ENCODE peak calls at places on chromosome 12, in four cellular contexts. One of them, this sample, is unnamed.

GRCh38 chr12:38850463-38850862 is 54.9 kb downstream of the CPNE8 start:
- DNase-seq in neural progenitor cell: no peak
- DNase-seq in endothelial cell: no peak
- DNase-seq in AG10803: peak; percentile 21
- DNase-seq in this sample: no peak

GRCh38 chr12:120117961-120118709 is 1.6 kb upstream of the RAB35 start:
- DNase-seq in neural progenitor cell: peak; percentile 51
- DNase-seq in endothelial cell: no peak
- DNase-seq in AG10803: peak; percentile 49
- DNase-seq in this sample: no peak

GRCh38 chr12:31727197-31727596 is 1.6 kb downstream of the AMN1 start:
- DNase-seq in neural progenitor cell: no peak
- DNase-seq in endothelial cell: no peak
- DNase-seq in AG10803: no peak
- DNase-seq in this sample: no peak

GRCh38 chr12:1857821-1858220 is 37.5 kb downstream of the LRTM2 start:
- DNase-seq in neural progenitor cell: no peak
- DNase-seq in endothelial cell: no peak
- DNase-seq in AG10803: no peak
- DNase-seq in this sample: no peak

GRCh38 chr12:42603246-42603645 is 13.7 kb upstream of the PRICKLE1 start:
- DNase-seq in neural progenitor cell: peak; percentile 41
- DNase-seq in endothelial cell: no peak
- DNase-seq in AG10803: no peak
- DNase-seq in this sample: no peak

GRCh38 chr12:14710632-14711324 is 14.4 kb upstream of the GUCY2C start:
- DNase-seq in neural progenitor cell: peak; percentile 21
- DNase-seq in endothelial cell: no peak
- DNase-seq in AG10803: no peak
- DNase-seq in this sample: no peak

GRCh38 chr12:106459534-106459933 is 102.0 kb downstream of the POLR3B start:
- DNase-seq in neural progenitor cell: no peak
- DNase-seq in endothelial cell: no peak
- DNase-seq in AG10803: no peak
- DNase-seq in this sample: no peak

GRCh38 chr12:132153501-132154340 is 9.5 kb downstream of the NOC4L start:
- DNase-seq in neural progenitor cell: peak; percentile 93
- DNase-seq in endothelial cell: peak; percentile 78
- DNase-seq in AG10803: peak; percentile 63
- DNase-seq in this sample: peak; percentile 71

GRCh38 chr12:121858662-121859572 is at the start of gene HPD:
- DNase-seq in neural progenitor cell: peak; percentile 41
- DNase-seq in endothelial cell: no peak
- DNase-seq in AG10803: peak; percentile 82
- DNase-seq in this sample: peak; percentile 47

GRCh38 chr12:99066726-99067125 is 421.6 kb downstream of the APAF1 start:
- DNase-seq in neural progenitor cell: no peak
- DNase-seq in endothelial cell: no peak
- DNase-seq in AG10803: no peak
- DNase-seq in this sample: no peak

GRCh38 chr12:114949081-114949480 is 265.1 kb upstream of the TBX3 start:
- DNase-seq in neural progenitor cell: peak; percentile 15
- DNase-seq in endothelial cell: no peak
- DNase-seq in AG10803: no peak
- DNase-seq in this sample: no peak

GRCh38 chr12:29799591-29799990 is 15.8 kb upstream of the TMTC1 start:
- DNase-seq in neural progenitor cell: no peak
- DNase-seq in endothelial cell: no peak
- DNase-seq in AG10803: no peak
- DNase-seq in this sample: no peak

GRCh38 chr12:42744539-42745156 is 155.1 kb upstream of the PRICKLE1 start:
- DNase-seq in neural progenitor cell: no peak
- DNase-seq in endothelial cell: no peak
- DNase-seq in AG10803: peak; percentile 83
- DNase-seq in this sample: no peak

GRCh38 chr12:75308279-75308678 is 21.8 kb downstream of the CAPS2 start:
- DNase-seq in neural progenitor cell: no peak
- DNase-seq in endothelial cell: no peak
- DNase-seq in AG10803: no peak
- DNase-seq in this sample: no peak

GRCh38 chr12:94792690-94793089 is 142.3 kb upstream of the TMCC3 start:
- DNase-seq in neural progenitor cell: no peak
- DNase-seq in endothelial cell: no peak
- DNase-seq in AG10803: no peak
- DNase-seq in this sample: no peak

GRCh38 chr12:125220404-125221273 is 155.4 kb downstream of the AACS start:
- DNase-seq in neural progenitor cell: no peak
- DNase-seq in endothelial cell: no peak
- DNase-seq in AG10803: no peak
- DNase-seq in this sample: no peak

GRCh38 chr12:6326316-6326959 is 15.4 kb downstream of the TNFRSF1A start:
- DNase-seq in neural progenitor cell: peak; percentile 83
- DNase-seq in endothelial cell: peak; percentile 51
- DNase-seq in AG10803: peak; percentile 71
- DNase-seq in this sample: no peak

GRCh38 chr12:119363490-119363889 is 29.0 kb downstream of the CCDC60 start:
- DNase-seq in neural progenitor cell: peak; percentile 24
- DNase-seq in endothelial cell: peak; percentile 5
- DNase-seq in AG10803: no peak
- DNase-seq in this sample: no peak

GRCh38 chr12:100567945-100568344 is 5.5 kb upstream of the GAS2L3 start:
- DNase-seq in neural progenitor cell: no peak
- DNase-seq in endothelial cell: no peak
- DNase-seq in AG10803: no peak
- DNase-seq in this sample: no peak

GRCh38 chr12:114636723-114637480 is 47.1 kb downstream of the TBX3 start:
- DNase-seq in neural progenitor cell: peak; percentile 58
- DNase-seq in endothelial cell: peak; percentile 16
- DNase-seq in AG10803: peak; percentile 18
- DNase-seq in this sample: peak; percentile 11

GRCh38 chr12:116520801-116521471 is 38.2 kb upstream of the MAP1LC3B2 start:
- DNase-seq in neural progenitor cell: no peak
- DNase-seq in endothelial cell: no peak
- DNase-seq in AG10803: peak; percentile 91
- DNase-seq in this sample: no peak

GRCh38 chr12:46547421-46548340 is 175.1 kb upstream of the SLC38A2 start:
- DNase-seq in neural progenitor cell: no peak
- DNase-seq in endothelial cell: no peak
- DNase-seq in AG10803: peak; percentile 69
- DNase-seq in this sample: no peak

GRCh38 chr12:64009321-64010068 is 165.0 kb downstream of the SRGAP1 start:
- DNase-seq in neural progenitor cell: no peak
- DNase-seq in endothelial cell: no peak
- DNase-seq in AG10803: no peak
- DNase-seq in this sample: no peak

GRCh38 chr12:42790761-42791151 is 201.2 kb upstream of the PRICKLE1 start:
- DNase-seq in neural progenitor cell: no peak
- DNase-seq in endothelial cell: no peak
- DNase-seq in AG10803: peak; percentile 38
- DNase-seq in this sample: no peak

GRCh38 chr12:120230326-120230973 is 29.5 kb upstream of the RPLP0 start:
- DNase-seq in neural progenitor cell: peak; percentile 94
- DNase-seq in endothelial cell: no peak
- DNase-seq in AG10803: peak; percentile 91
- DNase-seq in this sample: no peak

GRCh38 chr12:113180333-113180732 is 4.9 kb downstream of the DDX54 start:
- DNase-seq in neural progenitor cell: no peak
- DNase-seq in endothelial cell: no peak
- DNase-seq in AG10803: no peak
- DNase-seq in this sample: no peak

GRCh38 chr12:49345048-49345839 is 1.4 kb upstream of the DNAJC22 start:
- DNase-seq in neural progenitor cell: peak; percentile 81
- DNase-seq in endothelial cell: peak; percentile 43
- DNase-seq in AG10803: no peak
- DNase-seq in this sample: peak; percentile 48

GRCh38 chr12:26651036-26651435 is 182.0 kb downstream of the ITPR2 start:
- DNase-seq in neural progenitor cell: no peak
- DNase-seq in endothelial cell: no peak
- DNase-seq in AG10803: no peak
- DNase-seq in this sample: no peak

GRCh38 chr12:124321040-124321481 is 26.2 kb downstream of the RFLNA start:
- DNase-seq in neural progenitor cell: peak; percentile 58
- DNase-seq in endothelial cell: peak; percentile 86
- DNase-seq in AG10803: peak; percentile 46
- DNase-seq in this sample: peak; percentile 46

GRCh38 chr12:94100254-94100653 is 48.1 kb upstream of the PLXNC1 start:
- DNase-seq in neural progenitor cell: no peak
- DNase-seq in endothelial cell: peak; percentile 9
- DNase-seq in AG10803: peak; percentile 9
- DNase-seq in this sample: no peak

GRCh38 chr12:90515199-90516175 is 439.5 kb downstream of the CCER1 start:
- DNase-seq in neural progenitor cell: no peak
- DNase-seq in endothelial cell: no peak
- DNase-seq in AG10803: peak; percentile 63
- DNase-seq in this sample: no peak

GRCh38 chr12:75852143-75852542 is 179.4 kb downstream of the PHLDA1 start:
- DNase-seq in neural progenitor cell: no peak
- DNase-seq in endothelial cell: no peak
- DNase-seq in AG10803: peak; percentile 23
- DNase-seq in this sample: no peak

GRCh38 chr12:85363382-85364190 is 83.6 kb downstream of the ALX1 start:
- DNase-seq in neural progenitor cell: no peak
- DNase-seq in endothelial cell: no peak
- DNase-seq in AG10803: no peak
- DNase-seq in this sample: no peak

GRCh38 chr12:70040141-70040540 is 203.1 kb upstream of the CNOT2 start:
- DNase-seq in neural progenitor cell: no peak
- DNase-seq in endothelial cell: no peak
- DNase-seq in AG10803: peak; percentile 4
- DNase-seq in this sample: no peak

This sample was measured in left colon.